ENCODE peak calls at places on chromosomes 12 and 14, in seven cellular contexts. M, B, H, Z, P, C and S are unnamed samples.

GRCh38 chr12:41521872-41522379 is 333.8 kb downstream of the PDZRN4 start:
- DNase-seq in H (no peak), P (no peak), Z (no peak), C (no peak), M (no peak), B (peak), S (no peak)

GRCh38 chr12:126397071-126397571 is 1331.9 kb downstream of the AACS start:
- DNase-seq in H (no peak), C (no peak), P (no peak), Z (no peak), B (no peak), M (no peak), S (no peak)

GRCh38 chr14:71321556-71322315 is 414.5 kb downstream of the PCNX1 start:
- DNase-seq in H (no peak), M (peak), C (peak), Z (no peak), B (no peak), P (peak), S (no peak)

GRCh38 chr14:59360923-59361794 is 104.0 kb downstream of the GPR135 start:
- DNase-seq in Z (no peak), C (peak), B (no peak), H (peak), P (peak), M (peak), S (no peak)

GRCh38 chr14:93331375-93332031 is 1.3 kb downstream of the BTBD7 start:
- DNase-seq in P (no peak), Z (no peak), H (no peak), M (no peak), B (no peak), C (no peak), S (no peak)

GRCh38 chr12:55607821-55608602 is 28.7 kb upstream of the OR10P1 start:
- DNase-seq in Z (no peak), B (no peak), P (no peak), C (no peak), H (no peak), M (peak), S (no peak)

GRCh38 chr14:35134329-35135123 is 12.2 kb downstream of the PRORP start:
- DNase-seq in M (no peak), B (no peak), Z (no peak), C (no peak), P (peak), H (no peak), S (no peak)

GRCh38 chr12:10968765-10969456 is 17.8 kb downstream of the TAS2R50 start:
- DNase-seq in Z (no peak), C (no peak), P (peak), M (peak), H (no peak), B (peak), S (no peak)

GRCh38 chr14:92099802-92100201 is 6.6 kb downstream of the ATXN3 start:
- DNase-seq in Z (no peak), M (no peak), C (no peak), B (no peak), P (no peak), H (no peak), S (no peak)

GRCh38 chr12:14216405-14217294 is 148.8 kb upstream of the ATF7IP start:
- DNase-seq in Z (no peak), M (no peak), H (no peak), P (no peak), B (no peak), C (no peak), S (no peak)

GRCh38 chr12:79661629-79662028 is 29.1 kb downstream of the PAWR start:
- DNase-seq in C (no peak), P (no peak), B (no peak), M (no peak), Z (no peak), H (no peak), S (no peak)

GRCh38 chr14:105419305-105420091 is at the start of gene MTA1:
- DNase-seq in Z (peak), B (no peak), M (no peak), C (peak), P (peak), H (peak), S (peak)

GRCh38 chr12:102232446-102232845 is 34.8 kb upstream of the PMCH start:
- DNase-seq in P (no peak), M (peak), H (no peak), B (peak), Z (no peak), C (no peak), S (no peak)

GRCh38 chr14:103517626-103518415 is 4.8 kb downstream of the CKB start:
- DNase-seq in H (peak), Z (no peak), B (no peak), P (no peak), C (no peak), M (no peak), S (no peak)

GRCh38 chr12:15701212-15701611 is 88.0 kb downstream of the EPS8 start:
- DNase-seq in Z (no peak), C (no peak), M (no peak), H (no peak), B (no peak), P (no peak), S (no peak)

GRCh38 chr12:81570234-81570633 is 188.9 kb downstream of the PPFIA2 start:
- DNase-seq in C (no peak), P (no peak), B (no peak), Z (no peak), M (no peak), H (no peak), S (no peak)

GRCh38 chr12:30624009-30624408 is 71.7 kb downstream of the IPO8 start:
- DNase-seq in P (no peak), Z (no peak), M (no peak), C (no peak), H (no peak), B (no peak), S (no peak)

GRCh38 chr12:62983594-62983993 is 48.6 kb upstream of the PPM1H start:
- DNase-seq in H (no peak), M (no peak), B (no peak), Z (no peak), C (no peak), P (no peak), S (no peak)

GRCh38 chr14:89185919-89186849 is 230.8 kb downstream of the FOXN3 start:
- DNase-seq in P (no peak), M (no peak), B (peak), Z (no peak), H (no peak), C (no peak), S (no peak)

GRCh38 chr14:31449971-31450610 is 7.2 kb downstream of the DTD2 start:
- DNase-seq in M (no peak), P (no peak), C (peak), H (peak), B (no peak), Z (no peak), S (no peak)

GRCh38 chr14:102164241-102164641 is 24.5 kb downstream of the WDR20 start:
- DNase-seq in Z (no peak), H (no peak), M (no peak), C (no peak), P (no peak), B (peak), S (no peak)

GRCh38 chr12:101634724-101635123 is 40.0 kb downstream of the MYBPC1 start:
- DNase-seq in C (no peak), H (no peak), P (no peak), B (no peak), Z (no peak), M (no peak), S (no peak)

GRCh38 chr12:122022393-122023338 is 982 bp downstream of the BCL7A start:
- DNase-seq in P (no peak), Z (no peak), C (peak), H (peak), B (no peak), M (no peak), S (no peak)

GRCh38 chr14:69532561-69533335 is 41.9 kb downstream of the CCDC177 start:
- DNase-seq in B (no peak), M (no peak), C (no peak), H (no peak), P (no peak), Z (no peak), S (no peak)

GRCh38 chr14:94522115-94522724 is 13.0 kb upstream of the SERPINA12 start:
- DNase-seq in H (no peak), B (no peak), C (no peak), M (no peak), Z (no peak), P (no peak), S (no peak)

GRCh38 chr12:89038831-89039509 is 313.3 kb downstream of the DUSP6 start:
- DNase-seq in H (no peak), Z (no peak), M (no peak), P (no peak), C (no peak), B (no peak), S (no peak)

GRCh38 chr12:116879509-116880212 is 1.6 kb downstream of the HRK start:
- DNase-seq in Z (no peak), P (no peak), H (peak), C (no peak), B (no peak), M (no peak), S (no peak)

GRCh38 chr12:124352839-124353238 is 57.9 kb downstream of the RFLNA start:
- DNase-seq in C (no peak), H (no peak), B (peak), P (peak), Z (no peak), M (no peak), S (no peak)

GRCh38 chr12:57632369-57632897 is 568 bp downstream of the B4GALNT1 start:
- DNase-seq in M (peak), H (peak), C (no peak), B (no peak), P (no peak), Z (no peak), S (no peak)

GRCh38 chr14:75648066-75648838 is 12.4 kb downstream of the ERG28 start:
- DNase-seq in B (peak), M (peak), P (peak), Z (no peak), C (no peak), H (no peak), S (no peak)

GRCh38 chr14:65838565-65838964 is 426.0 kb downstream of the FUT8 start:
- DNase-seq in P (no peak), M (no peak), C (no peak), Z (no peak), H (no peak), B (no peak), S (no peak)

GRCh38 chr14:105503296-105503640 is 12.2 kb downstream of the TEDC1 start:
- DNase-seq in B (no peak), M (no peak), C (no peak), P (peak), H (peak), Z (no peak), S (no peak)

GRCh38 chr12:13203028-13203922 is 6.7 kb downstream of the EMP1 start:
- DNase-seq in C (no peak), P (no peak), M (no peak), Z (no peak), B (no peak), H (peak), S (no peak)

GRCh38 chr14:58104808-58105207 is 47.2 kb downstream of the ARMH4 start:
- DNase-seq in B (peak), Z (no peak), M (no peak), C (no peak), P (no peak), H (no peak), S (no peak)

GRCh38 chr12:106049105-106049504 is 89.6 kb downstream of the NUAK1 start:
- DNase-seq in H (no peak), C (no peak), P (no peak), Z (no peak), B (no peak), M (no peak), S (no peak)